ENCODE peak calls at places on chromosomes 2 and 18, in five cellular contexts. V is CD8-positive, alpha-beta memory T cell; L is testis; R is PC-3; Y is mesendoderm. M is an unnamed sample.

GRCh38 chr18:32922951-32923430 is 150.2 kb upstream of the KLHL14 start:
- DNase-seq in Y (no peak), L (no peak), R (no peak), V (no peak), M (no peak)

GRCh38 chr18:46756559-46757201 is at the start of gene ST8SIA5:
- DNase-seq in V (no peak), R (no peak), L (no peak), Y (peak; percentile 53), M (no peak)

GRCh38 chr18:3129053-3129864 is 90.5 kb downstream of the MYOM1 start:
- DNase-seq in L (peak; percentile 91), R (peak; percentile 81), Y (peak; percentile 91), V (peak; percentile 62), M (peak; percentile 72)

GRCh38 chr2:8469709-8470493 is 212.0 kb upstream of the ID2 start:
- DNase-seq in V (no peak), R (peak; percentile 31), L (no peak), Y (no peak), M (no peak)

GRCh38 chr18:70227438-70227837 is 22.0 kb upstream of the RTTN start:
- DNase-seq in R (no peak), V (no peak), L (no peak), Y (no peak), M (no peak)

GRCh38 chr2:25062461-25062860 is 20.6 kb downstream of the EFR3B start:
- DNase-seq in R (no peak), Y (no peak), V (no peak), L (no peak), M (no peak)

GRCh38 chr18:76412010-76412817 is 82.8 kb downstream of the ZNF516 start:
- DNase-seq in R (no peak), L (no peak), Y (no peak), V (no peak), M (no peak)

GRCh38 chr2:224410946-224411561 is 9.1 kb upstream of the FAM124B start:
- DNase-seq in L (no peak), V (no peak), Y (no peak), R (peak; percentile 57), M (no peak)

GRCh38 chr18:63439334-63439733 is 17.1 kb upstream of the VPS4B start:
- DNase-seq in R (peak; percentile 79), L (peak; percentile 80), V (peak; percentile 23), Y (peak; percentile 84), M (peak; percentile 7)

GRCh38 chr2:9808334-9809063 is 34.8 kb upstream of the TAF1B start:
- DNase-seq in Y (no peak), R (no peak), L (no peak), V (no peak), M (no peak)

GRCh38 chr2:215059724-215060123 is 78.7 kb downstream of the ABCA12 start:
- DNase-seq in R (no peak), L (no peak), Y (no peak), V (no peak), M (peak; percentile 26)

GRCh38 chr2:235595420-235596010 is 101.7 kb downstream of the AGAP1 start:
- DNase-seq in L (peak; percentile 81), R (peak; percentile 80), Y (peak; percentile 75), V (peak; percentile 27), M (peak; percentile 74)

GRCh38 chr2:131156452-131157149 is 51.5 kb downstream of the PLEKHB2 start:
- DNase-seq in L (no peak), V (no peak), Y (no peak), R (no peak), M (no peak)

GRCh38 chr18:74604774-74605173 is 7.1 kb downstream of the ZNF407 start:
- DNase-seq in L (no peak), R (no peak), Y (no peak), V (no peak), M (no peak)

GRCh38 chr18:63262369-63263335 is 56.9 kb downstream of the BCL2 start:
- DNase-seq in L (peak; percentile 47), Y (no peak), V (no peak), R (no peak), M (no peak)

GRCh38 chr2:196249171-196249570 is 77.8 kb upstream of the STK17B start:
- DNase-seq in Y (no peak), V (no peak), R (no peak), L (no peak), M (no peak)

GRCh38 chr18:9719421-9719981 is 11.4 kb downstream of the RAB31 start:
- DNase-seq in V (no peak), Y (peak; percentile 50), L (no peak), R (peak; percentile 91), M (no peak)

GRCh38 chr2:172294983-172295382 is 132.4 kb upstream of the ITGA6 start:
- DNase-seq in Y (no peak), R (no peak), L (no peak), V (no peak), M (no peak)

GRCh38 chr2:239151201-239152131 is 249.4 kb downstream of the HDAC4 start:
- DNase-seq in L (peak; percentile 71), V (no peak), Y (no peak), R (no peak), M (no peak)

GRCh38 chr18:27707201-27707600 is 469.7 kb downstream of the CDH2 start:
- DNase-seq in L (no peak), V (no peak), R (peak; percentile 8), Y (no peak), M (no peak)

GRCh38 chr2:3287896-3288295 is 89.7 kb downstream of the EIPR1 start:
- DNase-seq in V (no peak), L (no peak), R (no peak), Y (no peak), M (no peak)

GRCh38 chr18:63177259-63177658 is 142.3 kb downstream of the BCL2 start:
- DNase-seq in Y (no peak), R (no peak), L (no peak), V (no peak), M (peak; percentile 36)

DNA sequence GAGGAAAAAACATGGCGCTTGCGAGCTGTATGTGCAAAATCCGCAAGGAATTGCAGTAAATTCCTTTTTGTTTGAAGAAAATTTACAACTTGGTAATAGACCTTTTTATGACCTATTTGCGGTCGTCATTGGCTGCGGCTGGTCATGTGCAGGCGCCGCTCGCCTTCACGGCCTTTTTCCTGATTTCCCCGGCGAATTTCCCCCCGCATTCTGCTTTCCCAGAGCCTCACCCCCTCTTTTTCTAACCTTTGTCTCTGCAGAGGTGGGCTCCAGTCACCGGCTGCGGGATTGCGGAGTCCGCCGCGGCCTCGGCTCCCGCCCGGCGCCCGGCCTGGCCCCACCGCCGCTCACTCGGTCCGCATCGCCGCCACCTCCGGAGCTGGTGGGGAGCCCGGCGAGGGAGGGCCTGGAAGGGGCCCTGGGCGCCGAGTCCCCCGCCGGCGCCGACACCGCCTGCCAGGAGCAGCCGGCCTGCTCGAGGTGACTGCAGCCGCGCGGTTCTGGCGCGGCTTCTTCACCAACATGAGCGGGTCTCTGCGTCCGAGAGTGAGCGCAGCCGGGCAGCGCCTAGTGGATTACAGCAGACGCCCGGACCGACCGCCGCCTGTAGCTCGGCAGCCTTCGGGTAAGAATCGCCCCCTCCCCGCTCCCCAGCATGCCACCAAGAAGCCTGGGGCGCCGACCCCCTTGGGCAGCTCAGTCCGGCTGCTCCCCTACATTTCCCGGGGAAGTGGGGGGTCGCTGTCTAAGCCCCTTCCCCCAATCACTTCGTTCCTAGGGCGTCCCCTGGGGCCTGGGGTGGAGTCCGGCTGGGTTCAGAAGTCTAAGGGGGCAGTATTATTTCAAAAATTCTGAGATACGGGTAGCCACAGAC is 7.1 kb downstream of the HOXD8 start:
- DNase-seq in V (no peak), Y (peak; percentile 46), R (peak; percentile 56), L (peak; percentile 72), M (peak; percentile 48)
- H3K4me1 ChIP-seq in V (peaks cover 35% of the 10 kb centered on the region), Y (no peaks in the 10 kb centered on the region), R (peaks cover 18% of the 10 kb centered on the region), L (peaks cover 13% of the 10 kb centered on the region), M (peaks cover 7% of the 10 kb centered on the region)

GRCh38 chr2:105934467-105934866 is 189.8 kb downstream of the NCK2 start:
- DNase-seq in V (no peak), R (no peak), L (no peak), Y (no peak), M (no peak)
- H3K4me1 ChIP-seq in V (peaks cover 67% of the 10 kb centered on the region), R (no peaks in the 10 kb centered on the region), L (peaks cover 13% of the 10 kb centered on the region), Y (no peaks in the 10 kb centered on the region), M (no peaks in the 10 kb centered on the region)

GRCh38 chr2:43423941-43424261 is 171.9 kb downstream of the THADA start:
- DNase-seq in V (no peak), R (no peak), Y (no peak), L (no peak), M (no peak)
- H3K4me1 ChIP-seq in V (peaks cover 37% of the 10 kb centered on the region), R (peaks cover 46% of the 10 kb centered on the region), Y (peaks cover 3% of the 10 kb centered on the region), L (peaks cover 29% of the 10 kb centered on the region), M (peaks cover 34% of the 10 kb centered on the region)

DNA sequence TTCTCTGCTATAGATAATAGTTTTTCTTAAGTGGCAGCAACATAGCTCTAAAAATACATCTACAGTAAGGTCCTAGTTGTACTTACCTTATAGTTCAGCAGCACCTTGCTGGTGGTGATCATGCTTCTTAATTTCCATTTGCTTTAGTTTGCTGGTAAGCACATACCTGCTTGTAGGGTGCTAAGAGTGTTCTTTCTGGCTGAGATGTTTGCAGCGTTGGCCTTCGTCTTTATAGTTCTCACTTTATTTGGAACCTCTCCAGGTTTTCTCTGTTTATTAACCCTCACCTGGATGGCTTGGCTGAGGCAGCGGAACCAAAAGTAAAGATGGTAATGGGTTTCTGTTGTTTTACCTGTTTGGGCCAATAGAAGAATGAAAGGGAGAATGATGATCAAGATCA is 123.6 kb upstream of the EFEMP1 start:
- DNase-seq in L (no peak), R (no peak), Y (no peak), V (no peak), M (no peak)
- H3K4me1 ChIP-seq in L (no peaks in the 10 kb centered on the region), R (peaks cover 3% of the 10 kb centered on the region), Y (no peaks in the 10 kb centered on the region), V (no peaks in the 10 kb centered on the region), M (no peaks in the 10 kb centered on the region)

GRCh38 chr2:27003003-27003402 is 29.8 kb upstream of the TMEM214 start:
- DNase-seq in V (no peak), R (no peak), L (no peak), Y (no peak), M (no peak)
- H3K4me1 ChIP-seq in V (no peaks in the 10 kb centered on the region), R (peaks cover 28% of the 10 kb centered on the region), L (peaks cover 6% of the 10 kb centered on the region), Y (no peaks in the 10 kb centered on the region), M (no peaks in the 10 kb centered on the region)

DNA sequence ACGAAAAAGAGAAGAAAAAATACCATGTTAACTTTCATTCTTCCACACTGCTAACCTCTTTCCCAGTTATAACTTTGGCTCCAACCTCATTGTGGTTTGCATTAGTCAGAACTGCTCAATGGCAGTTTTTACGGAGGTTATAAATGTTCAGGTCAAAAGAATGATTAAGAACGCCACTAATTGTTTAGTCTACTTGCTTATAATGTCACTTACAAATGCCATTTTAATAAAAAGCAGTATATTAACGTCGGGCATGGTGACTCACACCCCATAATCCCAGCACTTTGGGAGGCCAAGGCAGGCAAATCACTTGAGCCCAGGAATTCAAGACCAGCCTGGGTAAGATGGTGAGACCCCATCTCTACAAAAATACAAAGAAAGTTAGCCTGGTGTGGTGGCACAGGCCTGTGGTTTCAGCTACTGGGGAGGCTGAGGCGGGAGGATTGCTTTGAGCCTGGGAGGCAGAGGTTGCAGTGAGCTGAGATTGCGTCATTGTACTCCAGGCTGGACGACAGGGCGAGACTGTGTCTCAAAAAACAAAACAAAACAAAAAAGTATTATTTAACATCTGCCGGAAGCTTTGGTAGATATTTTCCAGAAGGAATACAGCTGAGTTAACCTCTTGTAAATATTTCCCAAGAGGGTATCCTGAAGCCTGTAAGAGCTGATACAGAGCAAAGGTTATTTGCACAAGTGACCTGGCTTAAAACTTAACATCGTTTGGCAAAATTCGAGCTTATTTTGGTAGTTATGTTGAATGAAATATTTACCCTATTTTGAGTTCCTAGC is 5.1 kb downstream of the AGPS start:
- DNase-seq in L (no peak), V (no peak), R (peak; percentile 86), Y (no peak), M (no peak)
- H3K4me1 ChIP-seq in L (no peaks in the 10 kb centered on the region), V (peaks cover 30% of the 10 kb centered on the region), R (peaks cover 61% of the 10 kb centered on the region), Y (peaks cover 7% of the 10 kb centered on the region), M (peaks cover 5% of the 10 kb centered on the region)

GRCh38 chr2:43109261-43109743 is 117.1 kb downstream of the ZFP36L2 start:
- DNase-seq in L (no peak), R (no peak), V (no peak), Y (no peak), M (no peak)
- H3K4me1 ChIP-seq in L (peaks cover 46% of the 10 kb centered on the region), R (peaks cover 19% of the 10 kb centered on the region), V (no peaks in the 10 kb centered on the region), Y (peaks cover 5% of the 10 kb centered on the region), M (peaks cover 13% of the 10 kb centered on the region)

M was measured in BE2C.